ENCODE peak calls at places on chromosome 16, in seven cellular contexts. One of them, this sample, is unnamed.

GRCh38 chr16:381788-382717 is at the start of gene PGAP6:
- DNase-seq in A172: no peak
- DNase-seq in stimulated activated CD4-positive, alpha-beta T cell treated with anti-CD3 and anti-CD28 coated beads, Interleukin-2, amount 100 ng/mL, for 48 hours: peak
- DNase-seq in stimulated activated naive CD4-positive, alpha-beta T cell treated with Interleukin-2 at 50 U/mL for 16 hours: peak
- DNase-seq in stimulated activated naive B cell treated with anti-CD40 and anti-IgM and Interleukin-4, amounts not matched to agents 10 μg/mL and 1 μg/mL and 100 μg/mL, for 72 hours: peak
- DNase-seq in LHCN-M2: peak
- DNase-seq in AG04449: no peak
- DNase-seq in this sample: no peak

GRCh38 chr16:84732674-84733352 is 33.0 kb downstream of the USP10 start:
- DNase-seq in A172: peak
- DNase-seq in stimulated activated CD4-positive, alpha-beta T cell treated with anti-CD3 and anti-CD28 coated beads, Interleukin-2, amount 100 ng/mL, for 48 hours: no peak
- DNase-seq in stimulated activated naive CD4-positive, alpha-beta T cell treated with Interleukin-2 at 50 U/mL for 16 hours: no peak
- DNase-seq in stimulated activated naive B cell treated with anti-CD40 and anti-IgM and Interleukin-4, amounts not matched to agents 10 μg/mL and 1 μg/mL and 100 μg/mL, for 72 hours: no peak
- DNase-seq in LHCN-M2: no peak
- DNase-seq in AG04449: no peak
- DNase-seq in this sample: no peak

GRCh38 chr16:67843343-67843765 is 1.2 kb downstream of the THAP11 start:
- DNase-seq in A172: no peak
- DNase-seq in stimulated activated CD4-positive, alpha-beta T cell treated with anti-CD3 and anti-CD28 coated beads, Interleukin-2, amount 100 ng/mL, for 48 hours: no peak
- DNase-seq in stimulated activated naive CD4-positive, alpha-beta T cell treated with Interleukin-2 at 50 U/mL for 16 hours: no peak
- DNase-seq in stimulated activated naive B cell treated with anti-CD40 and anti-IgM and Interleukin-4, amounts not matched to agents 10 μg/mL and 1 μg/mL and 100 μg/mL, for 72 hours: no peak
- DNase-seq in LHCN-M2: no peak
- DNase-seq in AG04449: no peak
- DNase-seq in this sample: no peak

GRCh38 chr16:12661656-12662172 is 142.0 kb downstream of the CPPED1 start:
- DNase-seq in A172: peak
- DNase-seq in stimulated activated CD4-positive, alpha-beta T cell treated with anti-CD3 and anti-CD28 coated beads, Interleukin-2, amount 100 ng/mL, for 48 hours: peak
- DNase-seq in stimulated activated naive CD4-positive, alpha-beta T cell treated with Interleukin-2 at 50 U/mL for 16 hours: no peak
- DNase-seq in stimulated activated naive B cell treated with anti-CD40 and anti-IgM and Interleukin-4, amounts not matched to agents 10 μg/mL and 1 μg/mL and 100 μg/mL, for 72 hours: no peak
- DNase-seq in LHCN-M2: peak
- DNase-seq in AG04449: no peak
- DNase-seq in this sample: no peak

GRCh38 chr16:75288596-75289120 is 37.2 kb upstream of the BCAR1 start:
- DNase-seq in A172: no peak
- DNase-seq in stimulated activated CD4-positive, alpha-beta T cell treated with anti-CD3 and anti-CD28 coated beads, Interleukin-2, amount 100 ng/mL, for 48 hours: peak
- DNase-seq in stimulated activated naive CD4-positive, alpha-beta T cell treated with Interleukin-2 at 50 U/mL for 16 hours: peak
- DNase-seq in stimulated activated naive B cell treated with anti-CD40 and anti-IgM and Interleukin-4, amounts not matched to agents 10 μg/mL and 1 μg/mL and 100 μg/mL, for 72 hours: peak
- DNase-seq in LHCN-M2: no peak
- DNase-seq in AG04449: no peak
- DNase-seq in this sample: no peak

GRCh38 chr16:30956601-30957455 is 726 bp upstream of the SETD1A start:
- DNase-seq in A172: peak
- DNase-seq in stimulated activated CD4-positive, alpha-beta T cell treated with anti-CD3 and anti-CD28 coated beads, Interleukin-2, amount 100 ng/mL, for 48 hours: peak
- DNase-seq in stimulated activated naive CD4-positive, alpha-beta T cell treated with Interleukin-2 at 50 U/mL for 16 hours: peak
- DNase-seq in stimulated activated naive B cell treated with anti-CD40 and anti-IgM and Interleukin-4, amounts not matched to agents 10 μg/mL and 1 μg/mL and 100 μg/mL, for 72 hours: peak
- DNase-seq in LHCN-M2: peak
- DNase-seq in AG04449: no peak
- DNase-seq in this sample: peak

GRCh38 chr16:29988346-29989075 is 6.9 kb downstream of the HIRIP3 start:
- DNase-seq in A172: no peak
- DNase-seq in stimulated activated CD4-positive, alpha-beta T cell treated with anti-CD3 and anti-CD28 coated beads, Interleukin-2, amount 100 ng/mL, for 48 hours: no peak
- DNase-seq in stimulated activated naive CD4-positive, alpha-beta T cell treated with Interleukin-2 at 50 U/mL for 16 hours: no peak
- DNase-seq in stimulated activated naive B cell treated with anti-CD40 and anti-IgM and Interleukin-4, amounts not matched to agents 10 μg/mL and 1 μg/mL and 100 μg/mL, for 72 hours: no peak
- DNase-seq in LHCN-M2: no peak
- DNase-seq in AG04449: no peak
- DNase-seq in this sample: no peak

GRCh38 chr16:54027126-54027922 is 259.3 kb downstream of the IRX3 start:
- DNase-seq in A172: peak
- DNase-seq in stimulated activated CD4-positive, alpha-beta T cell treated with anti-CD3 and anti-CD28 coated beads, Interleukin-2, amount 100 ng/mL, for 48 hours: no peak
- DNase-seq in stimulated activated naive CD4-positive, alpha-beta T cell treated with Interleukin-2 at 50 U/mL for 16 hours: no peak
- DNase-seq in stimulated activated naive B cell treated with anti-CD40 and anti-IgM and Interleukin-4, amounts not matched to agents 10 μg/mL and 1 μg/mL and 100 μg/mL, for 72 hours: no peak
- DNase-seq in LHCN-M2: peak
- DNase-seq in AG04449: peak
- DNase-seq in this sample: no peak

GRCh38 chr16:76639685-76640289 is 362.6 kb downstream of the CNTNAP4 start:
- DNase-seq in A172: peak
- DNase-seq in stimulated activated CD4-positive, alpha-beta T cell treated with anti-CD3 and anti-CD28 coated beads, Interleukin-2, amount 100 ng/mL, for 48 hours: no peak
- DNase-seq in stimulated activated naive CD4-positive, alpha-beta T cell treated with Interleukin-2 at 50 U/mL for 16 hours: no peak
- DNase-seq in stimulated activated naive B cell treated with anti-CD40 and anti-IgM and Interleukin-4, amounts not matched to agents 10 μg/mL and 1 μg/mL and 100 μg/mL, for 72 hours: no peak
- DNase-seq in LHCN-M2: peak
- DNase-seq in AG04449: no peak
- DNase-seq in this sample: no peak

This sample was measured in kidney epithelial cell.